ENCODE peak calls at places on chromosomes 13 and 19, in five cellular contexts. M is lower leg skin, Z is brain microvascular endothelial cell, E is fibroblast of lung, C is fibroblast of mammary gland. I is an unnamed sample.

GRCh38 chr13:79401259-79402071 is 4.6 kb downstream of the RBM26 start:
- DNase-seq in M (no peak), Z (no peak), E (no peak), C (no peak), I (no peak)

GRCh38 chr19:16920816-16921529 is 32.2 kb downstream of the F2RL3 start:
- DNase-seq in M (no peak), Z (peak), E (peak), C (peak), I (peak)

GRCh38 chr19:47228168-47228936 is 2.6 kb downstream of the BBC3 start:
- DNase-seq in M (peak), Z (no peak), E (no peak), C (no peak), I (peak)

GRCh38 chr13:34412817-34413365 is 529.2 kb upstream of the NBEA start:
- DNase-seq in M (no peak), Z (peak), E (peak), C (peak), I (peak)

GRCh38 chr13:101892296-101892695 is 439.8 kb downstream of the ITGBL1 start:
- DNase-seq in M (no peak), Z (no peak), E (peak), C (no peak), I (no peak)

GRCh38 chr13:27035892-27036235 is 135.7 kb downstream of the USP12 start:
- DNase-seq in M (peak), Z (peak), E (peak), C (peak), I (no peak)

GRCh38 chr13:40137400-40137799 is 481.9 kb downstream of the COG6 start:
- DNase-seq in M (no peak), Z (no peak), E (no peak), C (no peak), I (no peak)

GRCh38 chr19:307793-308420 is 16.7 kb upstream of the PLPP2 start:
- DNase-seq in M (peak), Z (no peak), E (no peak), C (no peak), I (no peak)

GRCh38 chr19:55600336-55601028 is 394 bp downstream of the ZNF524 start:
- DNase-seq in M (peak), Z (no peak), E (peak), C (no peak), I (no peak)

GRCh38 chr13:99468971-99469545 is 32.2 kb upstream of the TM9SF2 start:
- DNase-seq in M (no peak), Z (no peak), E (no peak), C (peak), I (no peak)

GRCh38 chr13:104976964-104977363 is 1558.5 kb downstream of the EFNB2 start:
- DNase-seq in M (no peak), Z (no peak), E (no peak), C (no peak), I (no peak)

GRCh38 chr13:23817833-23818232 is 71.4 kb downstream of the MIPEP start:
- DNase-seq in M (no peak), Z (no peak), E (no peak), C (no peak), I (no peak)

GRCh38 chr13:111322916-111323331 is 2.5 kb downstream of the TEX29 start:
- DNase-seq in M (peak), Z (no peak), E (no peak), C (no peak), I (no peak)

GRCh38 chr13:86572115-86572514 is 772.9 kb upstream of the SLITRK6 start:
- DNase-seq in M (no peak), Z (no peak), E (peak), C (peak), I (no peak)

GRCh38 chr19:14835011-14835410 is at the start of the genes OR7A5 and OR7C1:
- DNase-seq in M (no peak), Z (no peak), E (no peak), C (peak), I (no peak)

GRCh38 chr13:44046428-44046827 is 166.7 kb downstream of the LACC1 start:
- DNase-seq in M (no peak), Z (no peak), E (no peak), C (no peak), I (no peak)

GRCh38 chr13:56561327-56561726 is 579.4 kb upstream of the PRR20A start:
- DNase-seq in M (no peak), Z (no peak), E (no peak), C (no peak), I (no peak)

GRCh38 chr19:58520257-58520599 is 618 bp upstream of the ZBTB45 start:
- DNase-seq in M (no peak), Z (no peak), E (no peak), C (no peak), I (no peak)

GRCh38 chr13:20118268-20119140 is 42.3 kb downstream of the GJA3 start:
- DNase-seq in M (peak), Z (no peak), E (peak), C (peak), I (peak)

GRCh38 chr19:36032251-36033104 is at the start of gene CLIP3:
- DNase-seq in M (peak), Z (peak), E (peak), C (peak), I (peak)

GRCh38 chr13:95530178-95530577 is 22.3 kb upstream of the CLDN10 start:
- DNase-seq in M (no peak), Z (peak), E (peak), C (peak), I (peak)

DNA sequence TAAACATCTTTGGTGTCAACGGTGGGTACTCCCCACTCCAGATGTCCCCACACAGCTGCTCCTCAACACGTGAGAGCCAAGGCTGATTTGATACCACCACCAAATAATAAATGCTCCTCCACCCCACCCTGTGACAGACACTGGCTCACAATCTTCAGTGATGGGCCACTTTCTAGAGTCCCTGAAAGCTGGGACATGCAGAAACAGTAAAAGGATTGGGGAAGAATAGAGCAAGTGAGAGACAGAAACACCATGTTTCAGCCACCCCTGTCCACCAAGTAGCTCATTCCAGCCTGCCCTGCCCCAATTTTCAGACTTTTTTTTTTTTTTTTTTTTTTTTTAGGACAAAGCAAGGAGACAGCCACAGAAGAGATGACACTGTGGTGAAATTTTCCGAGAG is 1.6 kb downstream of the SLC46A3 start:
- DNase-seq in M (no peak), Z (no peak), E (no peak), C (no peak), I (no peak)
- H3K4me3 ChIP-seq in M (no peak), Z (peak), E (no peak), C (no peak), I (no peak)

DNA sequence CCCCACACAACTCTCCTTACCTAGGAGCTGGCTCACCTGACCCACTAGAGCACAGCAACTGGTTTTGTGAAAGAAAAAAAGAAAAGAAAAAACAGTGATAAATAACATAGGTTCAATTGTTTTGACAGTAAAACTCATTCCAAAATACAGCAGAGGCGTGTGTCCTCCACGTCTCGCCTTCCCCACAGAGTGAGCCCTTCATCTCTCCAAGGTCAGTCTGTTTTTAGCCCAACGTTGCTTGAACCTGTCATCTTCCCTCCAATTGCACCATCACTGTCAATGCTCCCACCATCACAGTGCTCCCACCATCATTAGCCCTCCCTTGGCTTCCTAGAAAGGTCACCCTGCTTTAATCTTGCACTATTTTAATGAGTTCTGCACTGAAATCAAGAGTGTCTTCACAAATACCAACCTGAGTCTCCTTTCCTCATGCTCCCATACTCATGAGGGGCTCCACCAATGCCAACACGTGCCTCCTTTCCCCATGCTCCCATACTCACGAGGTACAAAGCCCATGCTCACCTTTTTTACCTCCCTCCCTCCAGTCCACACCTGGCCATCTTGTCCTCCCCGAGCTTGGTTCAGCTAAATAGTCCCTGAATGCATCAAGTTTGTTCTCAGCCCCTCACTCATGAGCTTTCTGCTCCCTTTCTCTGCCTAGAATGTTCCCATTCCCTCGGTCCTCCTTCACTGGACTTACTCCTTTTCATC is 103.7 kb downstream of the IRS2 start:
- DNase-seq in M (no peak), Z (no peak), E (no peak), C (no peak), I (no peak)
- TF ChIP-seq CTCF in M (no peak), Z (no peak), E (no peak), C (no peak), I (no peak)

DNA sequence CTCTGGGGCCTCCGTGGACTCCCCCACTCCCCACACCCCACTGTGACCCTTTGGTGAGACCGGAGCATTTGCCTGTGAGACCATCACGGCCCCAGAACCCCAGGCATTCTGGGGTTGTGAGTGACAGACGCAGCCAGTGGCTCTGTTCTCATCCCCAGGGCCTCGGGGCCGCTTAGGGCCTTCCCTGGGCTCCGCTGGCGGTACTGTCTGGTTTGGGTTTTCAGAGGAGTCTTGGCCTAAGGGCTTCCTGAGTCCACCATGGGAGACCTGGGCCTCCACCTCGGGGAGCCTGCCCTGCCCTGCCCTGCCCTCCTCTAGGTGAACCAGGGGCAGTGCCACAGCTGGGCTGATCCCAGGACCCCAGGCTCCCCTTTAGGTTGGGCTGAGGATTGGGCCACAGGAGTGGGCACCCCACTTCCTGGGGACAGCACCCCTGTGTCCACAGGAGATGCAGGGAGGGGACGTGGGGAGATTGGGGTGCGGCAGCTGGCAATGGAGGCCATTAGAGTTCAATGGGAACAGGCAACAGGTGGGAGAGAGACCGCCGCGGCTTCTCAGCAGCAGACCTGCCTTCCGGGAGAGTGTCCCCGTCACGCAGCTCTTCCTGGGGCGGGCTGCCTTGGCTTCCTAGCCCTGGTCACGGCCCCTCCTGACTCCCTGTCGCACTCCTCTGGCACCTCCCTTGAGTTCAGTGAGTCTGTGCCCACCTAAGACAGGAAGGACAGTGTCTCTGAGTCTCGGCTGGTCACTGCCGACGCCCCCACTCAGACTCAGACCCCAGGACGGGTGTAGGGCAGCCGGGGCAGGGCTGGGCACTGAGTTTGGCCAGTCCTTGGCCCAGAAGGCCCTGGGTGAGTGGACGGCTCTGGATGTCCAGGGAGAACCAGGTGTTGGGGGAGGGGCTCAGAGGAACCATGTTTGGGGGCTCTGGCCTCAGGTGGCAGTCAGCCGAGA is 164.1 kb downstream of the KDM4B start:
- DNase-seq in M (no peak), Z (no peak), E (no peak), C (no peak), I (no peak)
- H3K4me3 ChIP-seq in M (no peak), Z (no peak), E (no peak), C (no peak), I (no peak)

GRCh38 chr19:38093587-38093986 is 130.4 kb downstream of the DPF1 start:
- DNase-seq in M (no peak), Z (no peak), E (no peak), C (no peak), I (no peak)

GRCh38 chr19:38093154-38093553 is 130.9 kb downstream of the DPF1 start:
- DNase-seq in M (no peak), Z (no peak), E (no peak), C (no peak), I (no peak)

GRCh38 chr19:38100589-38100988 is 123.4 kb downstream of the DPF1 start:
- DNase-seq in M (no peak), Z (no peak), E (no peak), C (no peak), I (no peak)

GRCh38 chr19:38099966-38100365 is 124.1 kb downstream of the DPF1 start:
- DNase-seq in M (no peak), Z (no peak), E (no peak), C (peak), I (no peak)

GRCh38 chr19:38095411-38096308 is 128.4 kb downstream of the DPF1 start:
- DNase-seq in M (peak), Z (peak), E (peak), C (peak), I (peak)
- TF ChIP-seq CTCF in M (no peak), Z (peak), E (peak), C (peak), I (peak)

I was measured in AG10803.